ENCODE peak calls at places on chromosomes 11 and 22, in nine cellular contexts. R, F, N, L, V, U, E, A and M are unnamed samples.

GRCh38 chr22:23714596-23715588 is 24.1 kb downstream of the RGL4 start:
- DNase-seq in A (no peak), U (no peak), N (no peak), R (no peak), V (no peak), L (no peak), F (no peak), E (no peak), M (no peak)

GRCh38 chr11:118438314-118438931 is 2.1 kb downstream of the KMT2A start:
- DNase-seq in E (peak), R (peak), L (peak), A (peak), U (peak), V (peak), N (no peak), F (peak), M (peak)

GRCh38 chr11:107446822-107447431 is 10.7 kb downstream of the CWF19L2 start:
- DNase-seq in U (no peak), A (no peak), V (no peak), E (no peak), R (no peak), N (no peak), F (no peak), L (no peak), M (no peak)

GRCh38 chr11:121194731-121195596 is 93.9 kb downstream of the TECTA start:
- DNase-seq in E (peak), V (peak), U (peak), A (peak), L (peak), R (peak), F (peak), N (no peak), M (peak)

GRCh38 chr22:28841111-28841510 is 40.7 kb upstream of the XBP1 start:
- DNase-seq in F (peak), A (no peak), V (no peak), U (no peak), L (no peak), R (no peak), E (no peak), N (no peak), M (no peak)

GRCh38 chr11:97502201-97502600 is 1112.4 kb downstream of the JRKL start:
- DNase-seq in E (no peak), V (no peak), U (peak), L (no peak), A (no peak), N (no peak), R (no peak), F (no peak), M (no peak)

GRCh38 chr11:103662880-103663279 is 373.6 kb upstream of the DDI1 start:
- DNase-seq in F (no peak), L (no peak), N (no peak), R (no peak), V (no peak), E (no peak), A (no peak), U (no peak), M (no peak)

GRCh38 chr11:66488957-66489356 is 8.7 kb downstream of the DPP3 start:
- DNase-seq in N (no peak), E (no peak), U (no peak), V (no peak), L (peak), F (no peak), R (no peak), A (no peak), M (no peak)

GRCh38 chr11:75204012-75204674 is 36.4 kb upstream of the TPBGL start:
- DNase-seq in V (no peak), F (no peak), N (no peak), L (no peak), A (no peak), U (no peak), R (no peak), E (no peak), M (no peak)

GRCh38 chr22:46110215-46110614 is 40.1 kb upstream of the PPARA start:
- DNase-seq in E (no peak), U (no peak), F (peak), N (no peak), V (no peak), L (no peak), A (peak), R (no peak), M (no peak)

GRCh38 chr11:58805065-58805464 is 39.4 kb downstream of the GLYATL2 start:
- DNase-seq in L (no peak), U (no peak), F (no peak), N (no peak), V (no peak), R (peak), A (peak), E (no peak), M (no peak)

GRCh38 chr11:68999093-68999747 is 13.8 kb downstream of the MRGPRF start:
- DNase-seq in F (no peak), A (no peak), V (no peak), E (no peak), N (peak), R (no peak), L (no peak), U (no peak), M (no peak)

GRCh38 chr22:49505337-49506009 is 322.2 kb downstream of the BRD1 start:
- DNase-seq in A (no peak), N (no peak), F (no peak), U (no peak), E (no peak), R (no peak), V (no peak), L (no peak), M (no peak)

GRCh38 chr11:40280161-40281054 is 1179.0 kb downstream of the LRRC4C start:
- DNase-seq in V (peak), N (no peak), E (no peak), R (no peak), L (peak), F (no peak), A (no peak), U (no peak), M (no peak)

GRCh38 chr11:119026970-119027369 is 3.7 kb downstream of the SLC37A4 start:
- DNase-seq in N (no peak), V (no peak), F (peak), U (no peak), R (no peak), A (no peak), E (no peak), L (no peak), M (no peak)

GRCh38 chr11:3807856-3808845 is at the start of gene PGAP2:
- DNase-seq in V (peak), L (peak), F (peak), U (peak), E (peak), N (peak), A (peak), R (peak), M (no peak)

GRCh38 chr22:28188480-28188879 is 269.4 kb upstream of the PITPNB start:
- DNase-seq in F (no peak), N (no peak), A (no peak), V (no peak), E (no peak), R (no peak), L (no peak), U (no peak), M (no peak)

GRCh38 chr22:46946383-46946965 is 184.0 kb downstream of the TBC1D22A start:
- DNase-seq in R (no peak), U (no peak), L (no peak), V (no peak), A (no peak), E (no peak), F (no peak), N (no peak), M (no peak)

GRCh38 chr22:17785185-17786184 is 11.2 kb upstream of the BID start:
- DNase-seq in U (peak), V (no peak), R (no peak), N (no peak), E (peak), L (peak), F (peak), A (peak), M (no peak)

GRCh38 chr11:58788355-58789023 is 56.0 kb downstream of the GLYATL2 start:
- DNase-seq in F (peak), V (peak), A (peak), N (no peak), U (peak), E (peak), L (peak), R (peak), M (peak)